ENCODE peak calls at places on chromosomes 11 and 22, in eight cellular contexts. Y is myocyte; B is GM12892; K is memory B cell; A is fibroblast of lung; U is NCI-H1436; Q is stimulated activated CD4-positive, alpha-beta T cell treated with anti-CD3 and anti-CD28 coated beads, Interleukin-15, amount 100 ng/mL, for 1 hour; Z is non-pigmented ciliary epithelial cell. L is an unnamed sample.

GRCh38 chr11:73859671-73860070 is 17.0 kb downstream of the COA4 start:
- DNase-seq in Y (peak; percentile 22), B (no peak), K (no peak), A (peak; percentile 14), U (no peak), Q (no peak), Z (no peak), L (no peak)

GRCh38 chr22:50731811-50732624 is 6.0 kb upstream of the ACR start:
- DNase-seq in Y (peak; percentile 39), B (peak; percentile 73), K (peak; percentile 38), A (peak; percentile 7), U (peak; percentile 40), Q (peak; percentile 23), Z (no peak), L (no peak)

GRCh38 chr22:27115816-27116256 is 458.4 kb downstream of the MIAT start:
- DNase-seq in Y (peak; percentile 27), B (no peak), K (no peak), A (peak; percentile 97), U (no peak), Q (no peak), Z (peak; percentile 94), L (no peak)

GRCh38 chr11:72293910-72294533 is 50.0 kb upstream of the PHOX2A start:
- DNase-seq in Y (no peak), B (no peak), K (no peak), A (no peak), U (no peak), Q (no peak), Z (no peak), L (no peak)

GRCh38 chr11:44566559-44566949 is 1.1 kb downstream of the CD82 start:
- DNase-seq in Y (peak; percentile 76), B (no peak), K (no peak), A (no peak), U (no peak), Q (no peak), Z (no peak), L (no peak)

GRCh38 chr22:38719196-38719595 is 13.5 kb downstream of the GTPBP1 start:
- DNase-seq in Y (no peak), B (no peak), K (no peak), A (no peak), U (no peak), Q (no peak), Z (no peak), L (no peak)

GRCh38 chr11:120169981-120170698 is 32.2 kb upstream of the TRIM29 start:
- DNase-seq in Y (no peak), B (no peak), K (no peak), A (no peak), U (no peak), Q (no peak), Z (no peak), L (no peak)

GRCh38 chr11:75996523-75997272 is 181.7 kb downstream of the UVRAG start:
- DNase-seq in Y (peak; percentile 18), B (no peak), K (no peak), A (peak; percentile 60), U (no peak), Q (no peak), Z (no peak), L (no peak)

GRCh38 chr22:31538815-31539214 is 42.5 kb downstream of the SFI1 start:
- DNase-seq in Y (no peak), B (no peak), K (no peak), A (no peak), U (no peak), Q (no peak), Z (no peak), L (no peak)

GRCh38 chr11:133576351-133576750 is 44.0 kb upstream of the OPCML start:
- DNase-seq in Y (no peak), B (no peak), K (no peak), A (no peak), U (no peak), Q (no peak), Z (no peak), L (no peak)

GRCh38 chr11:13434247-13435205 is 28.5 kb downstream of the BTBD10 start:
- DNase-seq in Y (no peak), B (no peak), K (no peak), A (peak; percentile 28), U (no peak), Q (no peak), Z (no peak), L (no peak)

GRCh38 chr11:124762077-124762623 is at the start of gene ESAM:
- DNase-seq in Y (no peak), B (peak; percentile 76), K (peak; percentile 62), A (no peak), U (peak; percentile 8), Q (peak; percentile 46), Z (no peak), L (no peak)

GRCh38 chr11:34669458-34669857 is 48.6 kb downstream of the EHF start:
- DNase-seq in Y (no peak), B (no peak), K (no peak), A (no peak), U (no peak), Q (no peak), Z (no peak), L (no peak)

GRCh38 chr11:74196781-74197486 is 25.8 kb downstream of the PPME1 start:
- DNase-seq in Y (no peak), B (no peak), K (no peak), A (no peak), U (no peak), Q (no peak), Z (no peak), L (no peak)

GRCh38 chr11:2518112-2518982 is 73.5 kb downstream of the KCNQ1 start:
- DNase-seq in Y (no peak), B (peak; percentile 23), K (no peak), A (no peak), U (no peak), Q (peak; percentile 0), Z (no peak), L (no peak)

GRCh38 chr11:134226806-134227325 is 2.4 kb downstream of the VPS26B start:
- DNase-seq in Y (no peak), B (no peak), K (no peak), A (no peak), U (no peak), Q (no peak), Z (no peak), L (no peak)

GRCh38 chr11:91141655-91142054 is 918.8 kb upstream of the CHORDC1 start:
- DNase-seq in Y (no peak), B (no peak), K (no peak), A (no peak), U (no peak), Q (no peak), Z (no peak), L (no peak)

GRCh38 chr11:11296434-11296833 is 56.6 kb downstream of the CSNK2A3 start:
- DNase-seq in Y (no peak), B (no peak), K (no peak), A (no peak), U (no peak), Q (no peak), Z (no peak), L (no peak)

GRCh38 chr22:34068011-34068410 is 147.7 kb upstream of the LARGE1 start:
- DNase-seq in Y (no peak), B (no peak), K (no peak), A (no peak), U (no peak), Q (no peak), Z (no peak), L (no peak)

GRCh38 chr11:19903620-19904069 is 191.0 kb downstream of the NAV2 start:
- DNase-seq in Y (peak; percentile 88), B (no peak), K (peak; percentile 7), A (peak; percentile 75), U (peak; percentile 43), Q (no peak), Z (peak; percentile 77), L (peak; percentile 42)

GRCh38 chr22:48376428-48376827 is 1451.2 kb downstream of the BRD1 start:
- DNase-seq in Y (no peak), B (no peak), K (no peak), A (no peak), U (no peak), Q (no peak), Z (no peak), L (no peak)

GRCh38 chr11:123461164-123461563 is 31.1 kb downstream of the GRAMD1B start:
- DNase-seq in Y (peak; percentile 84), B (no peak), K (no peak), A (no peak), U (no peak), Q (no peak), Z (no peak), L (no peak)

GRCh38 chr11:27720277-27720830 is 20.1 kb upstream of the BDNF start:
- DNase-seq in Y (peak; percentile 71), B (no peak), K (no peak), A (peak; percentile 58), U (no peak), Q (no peak), Z (no peak), L (no peak)

GRCh38 chr11:126499124-126499752 is 143.8 kb downstream of the ST3GAL4 start:
- DNase-seq in Y (no peak), B (no peak), K (no peak), A (no peak), U (no peak), Q (no peak), Z (no peak), L (no peak)

GRCh38 chr11:66800720-66801428 is 42.4 kb upstream of the RCE1 start:
- DNase-seq in Y (no peak), B (no peak), K (peak; percentile 17), A (no peak), U (no peak), Q (no peak), Z (no peak), L (no peak)

GRCh38 chr11:44750440-44751005 is 23.8 kb downstream of the TSPAN18 start:
- DNase-seq in Y (no peak), B (no peak), K (no peak), A (no peak), U (no peak), Q (no peak), Z (no peak), L (no peak)

GRCh38 chr11:73257342-73258103 is 14.6 kb upstream of the P2RY6 start:
- DNase-seq in Y (peak; percentile 96), B (no peak), K (no peak), A (peak; percentile 98), U (no peak), Q (no peak), Z (peak; percentile 87), L (peak; percentile 73)

GRCh38 chr11:111417011-111417765 is 38.1 kb upstream of the POU2AF1 start:
- DNase-seq in Y (peak; percentile 22), B (no peak), K (peak; percentile 72), A (no peak), U (no peak), Q (no peak), Z (no peak), L (no peak)